ENCODE peak calls at places on chromosomes 16 and 17, in ten cellular contexts. Q is brain microvascular endothelial cell, S is pancreas, V is stomach, X is cardiac muscle cell, B is mammary epithelial cell, I is Caco-2, R is DND-41, K is gastrocnemius medialis, C is left ventricle myocardium inferior. E is an unnamed sample.

GRCh38 chr16:84049403-84050060 is 6.9 kb upstream of the SLC38A8 start:
- DNase-seq in K (no peak), V (no peak), C (no peak), R (no peak), I (no peak), B (no peak), Q (no peak), S (no peak), X (no peak), E (no peak)

GRCh38 chr16:28212532-28212873 is 738 bp upstream of the XPO6 start:
- DNase-seq in I (no peak), C (no peak), Q (no peak), V (no peak), B (peak; percentile 23), K (no peak), R (no peak), S (no peak), X (peak; percentile 27), E (no peak)

GRCh38 chr16:13118091-13118490 is 216.7 kb downstream of the SHISA9 start:
- DNase-seq in B (no peak), V (no peak), K (no peak), I (no peak), X (no peak), C (no peak), R (no peak), Q (no peak), S (no peak), E (no peak)

GRCh38 chr17:11309033-11309432 is 68.0 kb downstream of the SHISA6 start:
- DNase-seq in Q (no peak), B (no peak), S (no peak), R (no peak), K (no peak), I (no peak), V (no peak), X (no peak), C (no peak), E (no peak)

GRCh38 chr17:40901981-40902862 is 17.2 kb upstream of the KRT20 start:
- DNase-seq in K (no peak), B (peak; percentile 96), X (no peak), V (no peak), S (no peak), C (no peak), I (peak; percentile 84), Q (no peak), R (no peak), E (no peak)

GRCh38 chr17:59791603-59792457 is 84.4 kb downstream of the VMP1 start:
- DNase-seq in V (no peak), R (no peak), I (no peak), C (no peak), S (no peak), X (peak; percentile 82), B (no peak), Q (peak; percentile 87), K (no peak), E (no peak)

GRCh38 chr16:64893386-64893785 is 228.5 kb downstream of the CDH11 start:
- DNase-seq in K (no peak), R (no peak), Q (peak; percentile 20), V (no peak), I (no peak), B (no peak), C (no peak), X (no peak), S (no peak), E (no peak)

GRCh38 chr17:37392024-37392590 is 14.5 kb downstream of the ACACA start:
- DNase-seq in C (no peak), Q (peak; percentile 87), I (no peak), S (no peak), R (no peak), V (no peak), K (no peak), B (peak; percentile 44), X (peak; percentile 83), E (no peak)

GRCh38 chr17:8830141-8830540 is 31.0 kb upstream of the MFSD6L start:
- DNase-seq in S (no peak), I (no peak), X (no peak), R (no peak), K (no peak), B (no peak), C (no peak), Q (no peak), V (no peak), E (no peak)

GRCh38 chr17:80151333-80151732 is 4.4 kb upstream of the EIF4A3 start:
- DNase-seq in I (no peak), V (no peak), K (no peak), Q (peak; percentile 55), R (no peak), B (peak; percentile 47), X (peak; percentile 77), S (no peak), C (no peak), E (no peak)

GRCh38 chr16:66441586-66442375 is 14.7 kb downstream of the BEAN1 start:
- DNase-seq in K (no peak), R (no peak), B (no peak), S (no peak), C (no peak), V (no peak), Q (peak; percentile 25), I (no peak), X (peak; percentile 56), E (no peak)

GRCh38 chr16:11080999-11081630 is 136.8 kb downstream of the CLEC16A start:
- DNase-seq in B (no peak), R (no peak), X (no peak), C (no peak), V (no peak), K (no peak), I (no peak), S (no peak), Q (no peak), E (no peak)

GRCh38 chr16:58236231-58236690 is 38.4 kb upstream of the CSNK2A2 start:
- DNase-seq in S (peak; percentile 59), X (peak; percentile 62), C (peak; percentile 61), R (peak; percentile 78), B (peak; percentile 61), I (peak; percentile 86), Q (peak; percentile 63), K (peak; percentile 34), V (peak; percentile 71), E (peak; percentile 68)

GRCh38 chr17:57274162-57274561 is 17.8 kb downstream of the MSI2 start:
- DNase-seq in R (no peak), I (no peak), B (no peak), V (no peak), C (no peak), K (no peak), S (no peak), X (no peak), Q (no peak), E (no peak)

GRCh38 chr17:76593338-76593737 is 7.7 kb upstream of the ST6GALNAC2 start:
- DNase-seq in V (no peak), C (no peak), R (no peak), I (no peak), S (no peak), Q (no peak), K (no peak), X (no peak), B (peak; percentile 93), E (no peak)
- TF ChIP-seq CTCF in V (no peak), C (no peak), R (no peak), I (no peak), S (no peak), Q (no peak), K (no peak), X (no peak), B (peak; percentile 28), E (no peak)

GRCh38 chr16:2765462-2766404 is 11.3 kb downstream of the ELOB start:
- DNase-seq in R (no peak), K (no peak), Q (no peak), C (no peak), V (no peak), B (no peak), X (no peak), S (no peak), I (no peak), E (no peak)

GRCh38 chr16:2762711-2763110 is 10.3 kb downstream of the SRRM2 start:
- DNase-seq in S (no peak), V (no peak), C (no peak), B (no peak), K (no peak), X (no peak), R (no peak), Q (no peak), I (no peak), E (no peak)

GRCh38 chr16:2763173-2763572 is 10.7 kb downstream of the SRRM2 start:
- DNase-seq in K (no peak), S (no peak), I (no peak), B (no peak), X (no peak), R (no peak), C (no peak), V (no peak), Q (no peak), E (no peak)

GRCh38 chr16:2766430-2767139 is 10.5 kb downstream of the ELOB start:
- DNase-seq in K (no peak), S (no peak), B (no peak), V (no peak), Q (no peak), C (no peak), I (no peak), X (no peak), R (no peak), E (no peak)

GRCh38 chr16:2764718-2765117 is 12.3 kb downstream of the SRRM2 start:
- DNase-seq in C (no peak), R (no peak), K (no peak), S (no peak), I (no peak), X (no peak), V (no peak), Q (no peak), B (no peak), E (no peak)
- H3K36me3 ChIP-seq in C (peaks cover 100% of the 10 kb centered on the region), R (peaks cover 100% of the 10 kb centered on the region), K (peaks cover 11% of the 10 kb centered on the region), S (peaks cover 82% of the 10 kb centered on the region), I (peaks cover 33% of the 10 kb centered on the region), X (peaks cover 100% of the 10 kb centered on the region), V (peaks cover 100% of the 10 kb centered on the region), Q (peaks cover 100% of the 10 kb centered on the region), B (peaks cover 66% of the 10 kb centered on the region), E (peaks cover 98% of the 10 kb centered on the region)

DNA sequence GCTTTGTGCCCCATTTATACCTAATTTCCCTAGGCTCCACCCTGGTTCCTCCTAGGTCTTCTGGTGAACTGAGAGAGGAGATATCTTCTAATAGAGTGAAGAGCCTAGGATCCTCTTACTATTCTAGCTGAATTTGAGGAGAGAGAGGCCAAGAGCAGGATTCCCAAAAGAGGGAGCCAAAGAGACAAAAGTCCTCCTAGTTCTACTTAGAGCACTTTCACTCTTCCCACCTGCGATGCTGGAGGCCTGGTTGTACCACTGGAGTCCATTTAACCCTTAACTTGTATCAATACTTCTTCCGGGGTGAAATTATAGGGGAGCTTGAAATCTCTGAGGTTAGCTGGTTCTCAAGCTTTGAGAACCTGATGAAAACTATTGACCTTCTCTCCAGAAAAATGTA is 3.4 kb upstream of the SSH2 start:
- DNase-seq in Q (peak; percentile 16), S (no peak), R (no peak), I (peak; percentile 58), X (peak; percentile 66), K (no peak), B (peak; percentile 40), C (no peak), V (no peak), E (no peak)
- TF ChIP-seq CTCF in Q (peak; percentile 58), S (no peak), R (no peak), I (peak; percentile 41), X (peak; percentile 59), K (no peak), B (peak; percentile 28), C (no peak), V (no peak), E (no peak)

DNA sequence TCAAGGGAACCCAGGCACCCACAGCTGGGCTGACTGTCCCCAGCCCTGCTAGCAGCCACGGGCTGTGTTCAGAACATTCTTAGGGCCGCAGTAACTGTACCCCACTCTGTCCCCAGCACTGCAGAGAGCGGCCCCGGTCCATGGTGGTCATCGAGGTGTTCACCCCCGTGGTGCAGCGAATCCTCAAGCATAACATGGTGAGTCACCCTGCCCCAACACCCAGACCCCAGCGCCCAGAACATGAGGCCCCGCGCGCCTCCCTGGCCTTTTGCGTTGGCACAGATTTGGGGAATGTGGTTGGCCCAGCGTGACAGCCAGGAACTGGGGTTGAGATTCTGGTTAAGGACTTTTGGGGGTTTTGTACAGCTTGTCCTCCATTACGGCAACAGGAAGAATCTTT is 114.9 kb upstream of the PLCG2 start:
- DNase-seq in R (no peak), C (no peak), V (no peak), S (no peak), K (no peak), B (no peak), Q (no peak), X (no peak), I (no peak), E (no peak)
- H3K36me3 ChIP-seq in R (peaks cover 70% of the 10 kb centered on the region), C (peaks cover 32% of the 10 kb centered on the region), V (peaks cover 38% of the 10 kb centered on the region), S (peaks cover 5% of the 10 kb centered on the region), K (no peaks in the 10 kb centered on the region), B (peaks cover 14% of the 10 kb centered on the region), Q (peaks cover 20% of the 10 kb centered on the region), X (no peaks in the 10 kb centered on the region), I (peaks cover 1% of the 10 kb centered on the region), E (peaks cover 14% of the 10 kb centered on the region)